ENCODE peak calls at places on chromosomes 1 and 21, in four cellular contexts. Q, V, D and S are unnamed samples.

GRCh38 chr1:219544163-219544846 is 68.6 kb downstream of the ZC3H11B start:
- DNase-seq in Q (no peak), V (no peak), D (no peak), S (no peak)

GRCh38 chr1:22283596-22283995 is 140.7 kb upstream of the WNT4 start:
- DNase-seq in Q (no peak), V (no peak), D (no peak), S (no peak)

GRCh38 chr1:98870959-98871903 is 133.4 kb downstream of the PLPPR5 start:
- DNase-seq in Q (no peak), V (peak; percentile 90), D (no peak), S (no peak)

GRCh38 chr1:117466761-117467160 is 99.5 kb downstream of the MAN1A2 start:
- DNase-seq in Q (no peak), V (no peak), D (no peak), S (no peak)

GRCh38 chr1:87017994-87018672 is 103.7 kb downstream of the HS2ST1 start:
- DNase-seq in Q (peak; percentile 7), V (no peak), D (no peak), S (no peak)

GRCh38 chr1:111354584-111354983 is 63.9 kb downstream of the CHIA start:
- DNase-seq in Q (no peak), V (no peak), D (no peak), S (no peak)

GRCh38 chr1:74811421-74812179 is 78.6 kb downstream of the TYW3 start:
- DNase-seq in Q (peak; percentile 40), V (no peak), D (no peak), S (no peak)

GRCh38 chr1:171817511-171818265 is 23.6 kb upstream of the DNM3 start:
- DNase-seq in Q (no peak), V (no peak), D (no peak), S (peak; percentile 38)

GRCh38 chr1:150464422-150464826 is 22.8 kb upstream of the TARS2 start:
- DNase-seq in Q (peak; percentile 56), V (peak; percentile 64), D (no peak), S (peak; percentile 34)

GRCh38 chr1:203152158-203153034 is 23.2 kb downstream of the MYBPH start:
- DNase-seq in Q (no peak), V (no peak), D (no peak), S (no peak)

GRCh38 chr21:45412909-45413581 is 8.1 kb downstream of the COL18A1 start:
- DNase-seq in Q (no peak), V (no peak), D (peak; percentile 13), S (no peak)

GRCh38 chr1:201400257-201401230 is 1.4 kb upstream of the LAD1 start:
- DNase-seq in Q (no peak), V (no peak), D (no peak), S (no peak)

GRCh38 chr1:157948547-157949152 is 44.8 kb upstream of the KIRREL1 start:
- DNase-seq in Q (no peak), V (no peak), D (peak; percentile 33), S (no peak)

GRCh38 chr1:154453577-154454352 is 48.3 kb upstream of the TDRD10 start:
- DNase-seq in Q (no peak), V (peak; percentile 41), D (no peak), S (no peak)

GRCh38 chr1:244435562-244436205 is 16.0 kb downstream of the ADSS2 start:
- DNase-seq in Q (no peak), V (no peak), D (no peak), S (no peak)

GRCh38 chr1:42939216-42939615 is 19.5 kb downstream of the SLC2A1 start:
- DNase-seq in Q (no peak), V (no peak), D (no peak), S (no peak)

GRCh38 chr21:38811257-38811656 is 5.5 kb downstream of the ETS2 start:
- DNase-seq in Q (no peak), V (no peak), D (no peak), S (no peak)

GRCh38 chr21:36478207-36478701 is 1.7 kb downstream of the CLDN14 start:
- DNase-seq in Q (no peak), V (no peak), D (no peak), S (no peak)

GRCh38 chr1:5983361-5984103 is 8.7 kb downstream of the NPHP4 start:
- DNase-seq in Q (no peak), V (no peak), D (no peak), S (no peak)

GRCh38 chr1:162389021-162389818 is 7.7 kb downstream of the C1orf226 start:
- DNase-seq in Q (peak; percentile 32), V (peak; percentile 20), D (no peak), S (no peak)

GRCh38 chr21:41304068-41304720 is 12.4 kb upstream of the FAM3B start:
- DNase-seq in Q (no peak), V (no peak), D (no peak), S (no peak)

GRCh38 chr1:18183477-18183974 is 75.9 kb downstream of the IGSF21 start:
- DNase-seq in Q (no peak), V (no peak), D (no peak), S (no peak)

GRCh38 chr1:35574655-35575400 is 1.7 kb downstream of the TFAP2E start:
- DNase-seq in Q (no peak), V (no peak), D (no peak), S (no peak)

GRCh38 chr1:240528566-240528965 is 83.4 kb downstream of the GREM2 start:
- DNase-seq in Q (no peak), V (no peak), D (no peak), S (no peak)

GRCh38 chr1:179599623-179600249 is 8.1 kb downstream of the TDRD5 start:
- DNase-seq in Q (peak; percentile 23), V (peak; percentile 56), D (no peak), S (no peak)

GRCh38 chr1:111738436-111739221 is 566 bp downstream of the INKA2 start:
- DNase-seq in Q (peak; percentile 65), V (peak; percentile 63), D (peak; percentile 82), S (peak; percentile 81)

GRCh38 chr1:31441970-31442647 is 29.1 kb downstream of the SERINC2 start:
- DNase-seq in Q (no peak), V (no peak), D (no peak), S (no peak)

GRCh38 chr1:7278827-7279752 is 492.0 kb upstream of the VAMP3 start:
- DNase-seq in Q (no peak), V (no peak), D (no peak), S (no peak)

GRCh38 chr1:86823821-86824500 is 90.0 kb downstream of the SELENOF start:
- DNase-seq in Q (no peak), V (no peak), D (no peak), S (no peak)

GRCh38 chr1:214587165-214587564 is 15.8 kb upstream of the CENPF start:
- DNase-seq in Q (no peak), V (no peak), D (no peak), S (no peak)

GRCh38 chr21:38267136-38267535 is 10.3 kb downstream of the KCNJ15 start:
- DNase-seq in Q (no peak), V (no peak), D (no peak), S (no peak)

GRCh38 chr1:12424150-12424549 is 193.9 kb downstream of the DHRS3 start:
- DNase-seq in Q (no peak), V (no peak), D (no peak), S (no peak)

GRCh38 chr1:147579532-147580199 is 38.4 kb downstream of the BCL9 start:
- DNase-seq in Q (no peak), V (no peak), D (no peak), S (no peak)

GRCh38 chr1:28104866-28105467 is 16.6 kb upstream of the EYA3 start:
- DNase-seq in Q (peak; percentile 71), V (no peak), D (no peak), S (no peak)